ENCODE peak calls at places on chromosomes 12 and 14, in ten cellular contexts. C, W, J, S, H, F, I, P, X and Q are unnamed samples.

GRCh38 chr12:94717656-94718055 is 67.3 kb upstream of the TMCC3 start:
- DNase-seq in C (no peak), W (no peak), J (no peak), S (no peak), H (peak; percentile 28), F (no peak), I (no peak), P (no peak), X (no peak), Q (no peak)

GRCh38 chr12:87756111-87756510 is 273.1 kb downstream of the C12orf50 start:
- DNase-seq in C (no peak), W (no peak), J (peak; percentile 94), S (no peak), H (peak; percentile 98), F (peak; percentile 100), I (no peak), P (no peak), X (no peak), Q (no peak)

GRCh38 chr14:75307700-75308379 is 29.2 kb downstream of the FOS start:
- DNase-seq in C (peak; percentile 96), W (peak; percentile 91), J (peak; percentile 61), S (no peak), H (peak; percentile 80), F (peak; percentile 90), I (peak; percentile 85), P (peak; percentile 91), X (peak; percentile 89), Q (no peak)

GRCh38 chr14:37246427-37246829 is 48.7 kb downstream of the MIPOL1 start:
- DNase-seq in C (peak; percentile 74), W (no peak), J (peak; percentile 35), S (peak; percentile 14), H (peak; percentile 70), F (peak; percentile 79), I (no peak), P (no peak), X (no peak), Q (no peak)

GRCh38 chr12:89469361-89469760 is 55.2 kb downstream of the GALNT4 start:
- DNase-seq in C (no peak), W (no peak), J (peak; percentile 68), S (no peak), H (peak; percentile 54), F (peak; percentile 74), I (no peak), P (no peak), X (no peak), Q (no peak)

GRCh38 chr12:50157259-50157658 is 9.9 kb downstream of the CERS5 start:
- DNase-seq in C (no peak), W (no peak), J (peak; percentile 54), S (no peak), H (no peak), F (peak; percentile 26), I (no peak), P (no peak), X (no peak), Q (no peak)

GRCh38 chr14:101405171-101405883 is 156.0 kb upstream of the DIO3 start:
- DNase-seq in C (no peak), W (peak; percentile 37), J (no peak), S (peak; percentile 12), H (peak; percentile 58), F (peak; percentile 59), I (no peak), P (no peak), X (no peak), Q (no peak)

GRCh38 chr14:81303258-81303935 is 82.6 kb upstream of the GTF2A1 start:
- DNase-seq in C (no peak), W (peak; percentile 83), J (no peak), S (no peak), H (no peak), F (no peak), I (peak; percentile 47), P (peak; percentile 85), X (peak; percentile 52), Q (no peak)

GRCh38 chr12:93913845-93914244 is 234.5 kb upstream of the PLXNC1 start:
- DNase-seq in C (no peak), W (no peak), J (peak; percentile 91), S (peak; percentile 16), H (peak; percentile 77), F (peak; percentile 63), I (no peak), P (no peak), X (no peak), Q (no peak)

GRCh38 chr12:131530427-131530826 is 180.5 kb upstream of the SFSWAP start:
- DNase-seq in C (no peak), W (no peak), J (no peak), S (no peak), H (no peak), F (no peak), I (no peak), P (no peak), X (no peak), Q (no peak)

GRCh38 chr12:75724913-75725312 is 213.5 kb upstream of the KRR1 start:
- DNase-seq in C (no peak), W (no peak), J (peak; percentile 87), S (peak; percentile 96), H (peak; percentile 92), F (peak; percentile 75), I (no peak), P (no peak), X (no peak), Q (no peak)

GRCh38 chr12:54392485-54393349 is 8.2 kb upstream of the ZNF385A start:
- DNase-seq in C (no peak), W (no peak), J (no peak), S (no peak), H (no peak), F (no peak), I (no peak), P (no peak), X (no peak), Q (no peak)

GRCh38 chr12:120234643-120235368 is 30.7 kb downstream of the PXN start:
- DNase-seq in C (peak; percentile 78), W (peak; percentile 73), J (peak; percentile 98), S (peak; percentile 83), H (peak; percentile 100), F (peak; percentile 97), I (peak; percentile 91), P (peak; percentile 89), X (peak; percentile 91), Q (no peak)

GRCh38 chr12:113190761-113191160 is 5.2 kb downstream of the RITA1 start:
- DNase-seq in C (peak; percentile 62), W (no peak), J (peak; percentile 57), S (no peak), H (peak; percentile 55), F (peak; percentile 66), I (no peak), P (no peak), X (no peak), Q (no peak)

GRCh38 chr14:70896981-70897380 is 10.3 kb upstream of the PCNX1 start:
- DNase-seq in C (no peak), W (no peak), J (no peak), S (no peak), H (no peak), F (no peak), I (no peak), P (no peak), X (no peak), Q (no peak)

GRCh38 chr14:68941820-68942219 is 37.3 kb downstream of the ACTN1 start:
- DNase-seq in C (peak; percentile 92), W (peak; percentile 34), J (peak; percentile 97), S (no peak), H (peak; percentile 73), F (peak; percentile 97), I (peak; percentile 47), P (no peak), X (peak; percentile 76), Q (no peak)
- TF ChIP-seq CTCF in C (peak; percentile 62), W (no peak), J (peak; percentile 37), S (peak; percentile 23), H (peak; percentile 36), F (peak; percentile 76), I (peak; percentile 29), P (no peak), X (peak; percentile 69), Q (peak; percentile 84)

GRCh38 chr14:50260511-50260910 is 29.1 kb upstream of the SOS2 start:
- DNase-seq in C (peak; percentile 59), W (no peak), J (peak; percentile 30), S (peak; percentile 26), H (peak; percentile 58), F (peak; percentile 78), I (no peak), P (no peak), X (no peak), Q (no peak)
- TF ChIP-seq CTCF in C (peak; percentile 68), W (no peak), J (peak; percentile 58), S (peak; percentile 41), H (peak; percentile 66), F (peak; percentile 71), I (peak; percentile 37), P (no peak), X (no peak), Q (peak; percentile 80)

GRCh38 chr12:108562348-108563134 is at the start of gene ISCU:
- DNase-seq in C (peak; percentile 98), W (peak; percentile 98), J (peak; percentile 93), S (peak; percentile 90), H (peak; percentile 96), F (peak; percentile 98), I (peak; percentile 99), P (peak; percentile 100), X (peak; percentile 98), Q (peak; percentile 99)
- TF ChIP-seq CTCF in C (no peak), W (no peak), J (no peak), S (no peak), H (no peak), F (no peak), I (no peak), P (no peak), X (no peak), Q (no peak)

DNA sequence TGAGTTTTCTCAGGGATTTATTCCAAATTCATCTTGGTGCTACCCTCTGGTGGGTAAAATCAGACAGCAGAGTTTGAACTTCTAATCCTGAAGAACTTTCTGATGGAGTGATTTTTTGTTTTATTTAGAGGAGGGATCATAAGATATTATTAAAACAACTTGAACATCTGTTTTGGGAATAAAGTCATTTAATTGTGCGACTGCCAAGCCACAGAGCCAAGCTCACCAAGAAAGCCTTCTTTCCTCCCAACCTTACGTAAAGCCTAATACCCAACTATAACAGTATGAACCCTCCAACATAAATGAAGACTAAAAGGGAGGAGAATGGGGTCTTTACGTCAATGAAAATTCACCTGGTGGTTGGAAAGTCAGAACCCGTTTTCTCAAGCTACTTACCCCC is 205.5 kb upstream of the IGF1 start:
- DNase-seq in C (no peak), W (no peak), J (no peak), S (no peak), H (no peak), F (no peak), I (no peak), P (no peak), X (no peak), Q (no peak)
- TF ChIP-seq CTCF in C (no peak), W (no peak), J (no peak), S (no peak), H (no peak), F (no peak), I (no peak), P (no peak), X (no peak), Q (peak; percentile 44)

DNA sequence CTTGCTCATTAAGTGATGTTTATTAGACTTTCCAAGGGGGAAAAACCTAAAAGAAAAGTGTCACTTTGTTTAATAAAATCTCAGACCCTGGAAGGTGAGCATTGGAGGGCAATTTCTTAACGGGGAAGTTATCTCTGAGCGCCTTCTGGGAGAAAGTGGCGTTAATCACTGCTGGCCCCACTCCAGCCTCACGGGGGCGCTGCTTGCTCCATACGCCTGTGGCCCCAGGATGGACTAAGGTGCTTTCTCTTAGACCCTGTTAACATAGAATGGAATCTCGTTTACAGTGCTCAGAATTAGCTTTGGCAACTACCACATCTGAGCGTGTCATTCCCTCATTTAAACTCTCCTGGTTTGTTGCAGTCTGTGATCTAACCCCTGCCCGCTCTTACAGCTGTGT is 16.4 kb upstream of the PRIMA1 start:
- DNase-seq in C (peak; percentile 74), W (no peak), J (no peak), S (no peak), H (no peak), F (no peak), I (no peak), P (no peak), X (no peak), Q (no peak)
- TF ChIP-seq CTCF in C (peak; percentile 87), W (no peak), J (no peak), S (no peak), H (no peak), F (no peak), I (no peak), P (no peak), X (no peak), Q (no peak)